ENCODE peak calls at places on chromosomes 11 and 22, in seven cellular contexts. R is brain microvascular endothelial cell, T is T-helper 1 cell, A is NCI-H345, L is ureter, S is T47D, W is NCI-H524. C is an unnamed sample.

GRCh38 chr11:119101759-119102423 is at the start of gene DPAGT1:
- DNase-seq in R (peak), T (peak), A (peak), L (peak), S (peak), W (peak), C (peak)

GRCh38 chr11:134530826-134531225 is 118.8 kb upstream of the B3GAT1 start:
- DNase-seq in R (no peak), T (no peak), A (no peak), L (peak), S (no peak), W (peak), C (no peak)

GRCh38 chr22:46028069-46028991 is 51.4 kb upstream of the WNT7B start:
- DNase-seq in R (no peak), T (no peak), A (no peak), L (no peak), S (no peak), W (no peak), C (no peak)

GRCh38 chr22:36641902-36642640 is 61.5 kb downstream of the CACNG2 start:
- DNase-seq in R (peak), T (no peak), A (peak), L (no peak), S (no peak), W (peak), C (no peak)

GRCh38 chr11:58923300-58923788 is 15.9 kb upstream of the GLYATL1 start:
- DNase-seq in R (peak), T (no peak), A (peak), L (no peak), S (peak), W (peak), C (no peak)

GRCh38 chr22:47631571-47632102 is 869.2 kb downstream of the TBC1D22A start:
- DNase-seq in R (no peak), T (no peak), A (no peak), L (no peak), S (peak), W (peak), C (peak)

GRCh38 chr22:20025401-20026203 is 4.7 kb downstream of the TANGO2 start:
- DNase-seq in R (no peak), T (no peak), A (no peak), L (no peak), S (no peak), W (no peak), C (no peak)

GRCh38 chr11:9530020-9530628 is 43.3 kb upstream of the WEE1 start:
- DNase-seq in R (no peak), T (no peak), A (no peak), L (no peak), S (peak), W (no peak), C (no peak)

GRCh38 chr11:93700830-93701229 is 39.3 kb downstream of the CEP295 start:
- DNase-seq in R (peak), T (no peak), A (no peak), L (no peak), S (no peak), W (no peak), C (no peak)

GRCh38 chr22:28909375-28909774 is 26.0 kb downstream of the ZNRF3 start:
- DNase-seq in R (peak), T (no peak), A (no peak), L (no peak), S (no peak), W (no peak), C (no peak)

GRCh38 chr11:65743928-65744698 is 23.5 kb upstream of the RNASEH2C start:
- DNase-seq in R (no peak), T (no peak), A (peak), L (no peak), S (peak), W (peak), C (peak)

GRCh38 chr11:121687961-121688566 is 235.3 kb upstream of the SORL1-AS1 start:
- DNase-seq in R (peak), T (no peak), A (no peak), L (no peak), S (peak), W (peak), C (no peak)

GRCh38 chr22:39234157-39234793 is 10.5 kb downstream of the PDGFB start:
- DNase-seq in R (peak), T (no peak), A (no peak), L (no peak), S (no peak), W (no peak), C (no peak)

GRCh38 chr11:13761250-13761649 is 92.8 kb downstream of the FAR1 start:
- DNase-seq in R (peak), T (no peak), A (no peak), L (no peak), S (no peak), W (no peak), C (no peak)

GRCh38 chr22:46289244-46289891 is 7.3 kb upstream of the GTSE1 start:
- DNase-seq in R (no peak), T (no peak), A (no peak), L (no peak), S (no peak), W (no peak), C (no peak)

GRCh38 chr11:107705027-107705426 is 6.8 kb downstream of the SLN start:
- DNase-seq in R (peak), T (no peak), A (no peak), L (no peak), S (no peak), W (no peak), C (no peak)

GRCh38 chr11:80241766-80242165 is 800.9 kb upstream of the TENM4 start:
- DNase-seq in R (peak), T (no peak), A (no peak), L (no peak), S (no peak), W (no peak), C (no peak)

GRCh38 chr22:37904572-37905533 is 1.2 kb upstream of the MICALL1 start:
- DNase-seq in R (peak), T (no peak), A (no peak), L (peak), S (no peak), W (peak), C (no peak)

GRCh38 chr11:67352546-67353316 is 615 bp downstream of the POLD4 start:
- DNase-seq in R (no peak), T (peak), A (peak), L (peak), S (peak), W (peak), C (no peak)

GRCh38 chr22:47772864-47773263 is 1010.4 kb downstream of the TBC1D22A start:
- DNase-seq in R (no peak), T (no peak), A (no peak), L (no peak), S (no peak), W (no peak), C (no peak)

GRCh38 chr11:90947930-90948329 is 725.1 kb upstream of the CHORDC1 start:
- DNase-seq in R (no peak), T (no peak), A (no peak), L (no peak), S (peak), W (peak), C (no peak)

GRCh38 chr11:102864724-102865123 is 10.1 kb downstream of the MMP12 start:
- DNase-seq in R (no peak), T (no peak), A (no peak), L (no peak), S (no peak), W (no peak), C (no peak)

GRCh38 chr11:66264893-66265292 is 3.5 kb upstream of the RAB1B start:
- DNase-seq in R (no peak), T (no peak), A (no peak), L (no peak), S (peak), W (no peak), C (peak)

GRCh38 chr11:76918941-76919386 is 58.2 kb downstream of the ACER3 start:
- DNase-seq in R (peak), T (no peak), A (peak), L (no peak), S (peak), W (peak), C (no peak)

GRCh38 chr11:12273618-12273995 is 103.8 kb upstream of the PARVA start:
- DNase-seq in R (no peak), T (no peak), A (no peak), L (no peak), S (no peak), W (no peak), C (no peak)

GRCh38 chr22:24420977-24421343 is 6.4 kb upstream of the ADORA2A start:
- DNase-seq in R (no peak), T (no peak), A (no peak), L (no peak), S (no peak), W (no peak), C (no peak)

GRCh38 chr22:20128902-20129746 is 2.5 kb upstream of the ZDHHC8 start:
- DNase-seq in R (peak), T (no peak), A (no peak), L (no peak), S (no peak), W (peak), C (peak)

GRCh38 chr22:36351921-36352774 is 35.6 kb downstream of the MYH9 start:
- DNase-seq in R (no peak), T (no peak), A (no peak), L (no peak), S (peak), W (no peak), C (peak)

C was measured in HuH-7.5.